ENCODE peak calls at places on chromosome X, in eight cellular contexts. One of them, this sample, is unnamed.

GRCh38 chrX:9851890-9852289 is 65.7 kb downstream of the SHROOM2 start:
- DNase-seq in ascending aorta: no peak
- DNase-seq in tibial artery: no peak
- DNase-seq in IMR-90: no peak
- DNase-seq in testis: no peak
- DNase-seq in CD8-positive, alpha-beta memory T cell: no peak
- DNase-seq in dorsolateral prefrontal cortex: no peak
- DNase-seq in cardiac muscle cell: peak
- DNase-seq in this sample: no peak

GRCh38 chrX:150605603-150606002 is 37.2 kb downstream of the MTM1 start:
- DNase-seq in ascending aorta: no peak
- DNase-seq in CD8-positive, alpha-beta memory T cell: no peak
- DNase-seq in IMR-90: no peak
- DNase-seq in testis: no peak
- DNase-seq in dorsolateral prefrontal cortex: no peak
- DNase-seq in cardiac muscle cell: no peak
- DNase-seq in tibial artery: no peak
- DNase-seq in this sample: peak

GRCh38 chrX:45715787-45716186 is 515.1 kb upstream of the DIPK2B start:
- DNase-seq in dorsolateral prefrontal cortex: no peak
- DNase-seq in testis: no peak
- DNase-seq in tibial artery: no peak
- DNase-seq in CD8-positive, alpha-beta memory T cell: no peak
- DNase-seq in ascending aorta: no peak
- DNase-seq in cardiac muscle cell: no peak
- DNase-seq in IMR-90: peak
- DNase-seq in this sample: no peak

GRCh38 chrX:130125090-130125489 is 14.8 kb upstream of the ELF4 start:
- DNase-seq in cardiac muscle cell: no peak
- DNase-seq in ascending aorta: peak
- DNase-seq in CD8-positive, alpha-beta memory T cell: no peak
- DNase-seq in tibial artery: peak
- DNase-seq in testis: no peak
- DNase-seq in dorsolateral prefrontal cortex: no peak
- DNase-seq in IMR-90: no peak
- DNase-seq in this sample: no peak

GRCh38 chrX:133984857-133985163 is 584 bp downstream of the GPC3 start:
- DNase-seq in ascending aorta: no peak
- DNase-seq in IMR-90: no peak
- DNase-seq in dorsolateral prefrontal cortex: no peak
- DNase-seq in cardiac muscle cell: no peak
- DNase-seq in tibial artery: no peak
- DNase-seq in CD8-positive, alpha-beta memory T cell: no peak
- DNase-seq in testis: no peak
- DNase-seq in this sample: no peak

GRCh38 chrX:1385251-1385794 is 6.6 kb downstream of the SLC25A6 start:
- DNase-seq in tibial artery: no peak
- DNase-seq in CD8-positive, alpha-beta memory T cell: no peak
- DNase-seq in ascending aorta: no peak
- DNase-seq in testis: peak
- DNase-seq in cardiac muscle cell: no peak
- DNase-seq in IMR-90: no peak
- DNase-seq in dorsolateral prefrontal cortex: no peak
- DNase-seq in this sample: peak

GRCh38 chrX:24360272-24360671 is at the start of gene SUPT20HL1:
- DNase-seq in dorsolateral prefrontal cortex: no peak
- DNase-seq in tibial artery: no peak
- DNase-seq in cardiac muscle cell: no peak
- DNase-seq in testis: no peak
- DNase-seq in IMR-90: no peak
- DNase-seq in ascending aorta: no peak
- DNase-seq in CD8-positive, alpha-beta memory T cell: no peak
- DNase-seq in this sample: no peak

GRCh38 chrX:72029473-72030411 is 102.0 kb downstream of the RTL5 start:
- DNase-seq in tibial artery: no peak
- DNase-seq in cardiac muscle cell: peak
- DNase-seq in IMR-90: peak
- DNase-seq in CD8-positive, alpha-beta memory T cell: no peak
- DNase-seq in dorsolateral prefrontal cortex: no peak
- DNase-seq in testis: no peak
- DNase-seq in ascending aorta: no peak
- DNase-seq in this sample: no peak

GRCh38 chrX:1164322-1165288 is 47.8 kb downstream of the CRLF2 start:
- DNase-seq in ascending aorta: no peak
- DNase-seq in IMR-90: no peak
- DNase-seq in CD8-positive, alpha-beta memory T cell: no peak
- DNase-seq in cardiac muscle cell: peak
- DNase-seq in dorsolateral prefrontal cortex: no peak
- DNase-seq in tibial artery: no peak
- DNase-seq in testis: no peak
- DNase-seq in this sample: no peak

GRCh38 chrX:118523920-118524319 is 28.3 kb downstream of the DOCK11 start:
- DNase-seq in ascending aorta: no peak
- DNase-seq in IMR-90: no peak
- DNase-seq in CD8-positive, alpha-beta memory T cell: peak
- DNase-seq in testis: no peak
- DNase-seq in tibial artery: no peak
- DNase-seq in cardiac muscle cell: no peak
- DNase-seq in dorsolateral prefrontal cortex: no peak
- DNase-seq in this sample: no peak

GRCh38 chrX:53883196-53883595 is 161.1 kb downstream of the PHF8 start:
- DNase-seq in dorsolateral prefrontal cortex: no peak
- DNase-seq in tibial artery: no peak
- DNase-seq in ascending aorta: no peak
- DNase-seq in CD8-positive, alpha-beta memory T cell: no peak
- DNase-seq in cardiac muscle cell: no peak
- DNase-seq in IMR-90: no peak
- DNase-seq in testis: no peak
- DNase-seq in this sample: no peak

GRCh38 chrX:132602701-132603100 is 113.9 kb upstream of the MBNL3 start:
- DNase-seq in IMR-90: no peak
- DNase-seq in dorsolateral prefrontal cortex: no peak
- DNase-seq in cardiac muscle cell: no peak
- DNase-seq in ascending aorta: no peak
- DNase-seq in testis: no peak
- DNase-seq in tibial artery: no peak
- DNase-seq in CD8-positive, alpha-beta memory T cell: no peak
- DNase-seq in this sample: no peak

GRCh38 chrX:44735498-44735897 is 108.3 kb upstream of the DUSP21 start:
- DNase-seq in tibial artery: no peak
- DNase-seq in ascending aorta: no peak
- DNase-seq in dorsolateral prefrontal cortex: no peak
- DNase-seq in CD8-positive, alpha-beta memory T cell: no peak
- DNase-seq in IMR-90: no peak
- DNase-seq in cardiac muscle cell: no peak
- DNase-seq in testis: no peak
- DNase-seq in this sample: no peak

GRCh38 chrX:44795945-44796450 is 47.8 kb upstream of the DUSP21 start:
- DNase-seq in cardiac muscle cell: no peak
- DNase-seq in IMR-90: no peak
- DNase-seq in tibial artery: no peak
- DNase-seq in ascending aorta: no peak
- DNase-seq in dorsolateral prefrontal cortex: no peak
- DNase-seq in CD8-positive, alpha-beta memory T cell: no peak
- DNase-seq in testis: no peak
- DNase-seq in this sample: no peak

GRCh38 chrX:9921407-9921806 is 45.8 kb upstream of the CLDN34 start:
- DNase-seq in testis: no peak
- DNase-seq in tibial artery: no peak
- DNase-seq in ascending aorta: no peak
- DNase-seq in dorsolateral prefrontal cortex: no peak
- DNase-seq in CD8-positive, alpha-beta memory T cell: no peak
- DNase-seq in cardiac muscle cell: no peak
- DNase-seq in IMR-90: no peak
- DNase-seq in this sample: no peak

GRCh38 chrX:153836921-153837320 is 6.6 kb upstream of the PDZD4 start:
- DNase-seq in ascending aorta: no peak
- DNase-seq in dorsolateral prefrontal cortex: no peak
- DNase-seq in testis: no peak
- DNase-seq in cardiac muscle cell: no peak
- DNase-seq in tibial artery: no peak
- DNase-seq in CD8-positive, alpha-beta memory T cell: no peak
- DNase-seq in IMR-90: no peak
- DNase-seq in this sample: no peak

GRCh38 chrX:30010471-30010870 is 204.9 kb upstream of the MAGEB2 start:
- DNase-seq in testis: no peak
- DNase-seq in CD8-positive, alpha-beta memory T cell: no peak
- DNase-seq in cardiac muscle cell: no peak
- DNase-seq in ascending aorta: no peak
- DNase-seq in dorsolateral prefrontal cortex: no peak
- DNase-seq in tibial artery: no peak
- DNase-seq in IMR-90: peak
- DNase-seq in this sample: no peak
- H3K27ac ChIP-seq in testis: no peak
- H3K27ac ChIP-seq in CD8-positive, alpha-beta memory T cell: no peak
- H3K27ac ChIP-seq in cardiac muscle cell: no peak
- H3K27ac ChIP-seq in ascending aorta: no peak
- H3K27ac ChIP-seq in dorsolateral prefrontal cortex: no peak
- H3K27ac ChIP-seq in tibial artery: no peak
- H3K27ac ChIP-seq in IMR-90: no peak
- H3K27ac ChIP-seq in this sample: no peak

GRCh38 chrX:14875624-14876023 is 2.4 kb downstream of the MOSPD2 start:
- DNase-seq in ascending aorta: no peak
- DNase-seq in IMR-90: no peak
- DNase-seq in tibial artery: no peak
- DNase-seq in dorsolateral prefrontal cortex: no peak
- DNase-seq in cardiac muscle cell: no peak
- DNase-seq in CD8-positive, alpha-beta memory T cell: no peak
- DNase-seq in testis: no peak
- DNase-seq in this sample: no peak

GRCh38 chrX:14873676-14874049 is 442 bp downstream of the MOSPD2 start:
- DNase-seq in cardiac muscle cell: no peak
- DNase-seq in IMR-90: no peak
- DNase-seq in tibial artery: no peak
- DNase-seq in dorsolateral prefrontal cortex: no peak
- DNase-seq in ascending aorta: no peak
- DNase-seq in CD8-positive, alpha-beta memory T cell: no peak
- DNase-seq in testis: no peak
- DNase-seq in this sample: no peak

GRCh38 chrX:14871767-14872166 is 1.1 kb downstream of the FANCB start:
- DNase-seq in ascending aorta: no peak
- DNase-seq in CD8-positive, alpha-beta memory T cell: no peak
- DNase-seq in testis: no peak
- DNase-seq in cardiac muscle cell: no peak
- DNase-seq in dorsolateral prefrontal cortex: no peak
- DNase-seq in tibial artery: no peak
- DNase-seq in IMR-90: no peak
- DNase-seq in this sample: no peak

GRCh38 chrX:14872851-14873675 is at the start of the genes FANCB and MOSPD2:
- DNase-seq in IMR-90: peak
- DNase-seq in ascending aorta: peak
- DNase-seq in testis: peak
- DNase-seq in dorsolateral prefrontal cortex: peak
- DNase-seq in cardiac muscle cell: peak
- DNase-seq in CD8-positive, alpha-beta memory T cell: peak
- DNase-seq in tibial artery: peak
- DNase-seq in this sample: peak

GRCh38 chrX:14872355-14872754 is 514 bp downstream of the FANCB start:
- DNase-seq in ascending aorta: no peak
- DNase-seq in IMR-90: no peak
- DNase-seq in cardiac muscle cell: no peak
- DNase-seq in tibial artery: no peak
- DNase-seq in testis: no peak
- DNase-seq in CD8-positive, alpha-beta memory T cell: no peak
- DNase-seq in dorsolateral prefrontal cortex: no peak
- DNase-seq in this sample: no peak
- H3K27ac ChIP-seq in ascending aorta: no peak
- H3K27ac ChIP-seq in IMR-90: no peak
- H3K27ac ChIP-seq in cardiac muscle cell: no peak
- H3K27ac ChIP-seq in tibial artery: no peak
- H3K27ac ChIP-seq in testis: peak
- H3K27ac ChIP-seq in CD8-positive, alpha-beta memory T cell: peak
- H3K27ac ChIP-seq in dorsolateral prefrontal cortex: no peak
- H3K27ac ChIP-seq in this sample: peak

GRCh38 chrX:121052122-121052521 is 4.7 kb downstream of the GLUD2 start:
- DNase-seq in CD8-positive, alpha-beta memory T cell: no peak
- DNase-seq in tibial artery: no peak
- DNase-seq in testis: no peak
- DNase-seq in IMR-90: no peak
- DNase-seq in dorsolateral prefrontal cortex: no peak
- DNase-seq in ascending aorta: no peak
- DNase-seq in cardiac muscle cell: no peak
- DNase-seq in this sample: no peak
- H3K27ac ChIP-seq in CD8-positive, alpha-beta memory T cell: no peak
- H3K27ac ChIP-seq in tibial artery: no peak
- H3K27ac ChIP-seq in testis: no peak
- H3K27ac ChIP-seq in IMR-90: no peak
- H3K27ac ChIP-seq in dorsolateral prefrontal cortex: no peak
- H3K27ac ChIP-seq in ascending aorta: no peak
- H3K27ac ChIP-seq in cardiac muscle cell: no peak
- H3K27ac ChIP-seq in this sample: no peak

GRCh38 chrX:42944381-42944998 is 166.5 kb upstream of the PPP1R2C start:
- DNase-seq in dorsolateral prefrontal cortex: no peak
- DNase-seq in tibial artery: no peak
- DNase-seq in ascending aorta: no peak
- DNase-seq in cardiac muscle cell: no peak
- DNase-seq in testis: no peak
- DNase-seq in IMR-90: no peak
- DNase-seq in CD8-positive, alpha-beta memory T cell: no peak
- DNase-seq in this sample: no peak
- H3K27ac ChIP-seq in dorsolateral prefrontal cortex: no peak
- H3K27ac ChIP-seq in tibial artery: no peak
- H3K27ac ChIP-seq in ascending aorta: no peak
- H3K27ac ChIP-seq in cardiac muscle cell: no peak
- H3K27ac ChIP-seq in testis: no peak
- H3K27ac ChIP-seq in IMR-90: no peak
- H3K27ac ChIP-seq in CD8-positive, alpha-beta memory T cell: peak
- H3K27ac ChIP-seq in this sample: peak

DNA sequence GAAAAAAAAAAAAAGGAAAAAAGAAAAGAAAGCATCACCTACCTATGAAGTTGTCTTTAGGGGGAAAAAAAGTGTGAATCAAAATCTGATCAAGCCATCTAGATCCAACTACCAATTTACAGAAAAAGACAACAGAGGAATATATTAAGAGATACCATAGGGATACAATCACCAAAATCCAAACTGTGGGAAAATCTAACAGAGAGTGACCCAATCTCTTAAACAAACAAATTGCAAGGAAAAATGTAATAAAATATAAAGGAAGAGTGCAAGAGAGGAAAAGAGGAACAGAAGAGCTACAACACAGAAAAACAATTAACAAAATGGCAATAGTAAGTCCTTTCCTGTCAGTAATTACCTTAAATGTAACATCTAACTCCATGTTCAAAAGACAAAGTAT is 19.0 kb downstream of the THOC2 start:
- DNase-seq in dorsolateral prefrontal cortex: no peak
- DNase-seq in ascending aorta: no peak
- DNase-seq in testis: no peak
- DNase-seq in cardiac muscle cell: no peak
- DNase-seq in tibial artery: no peak
- DNase-seq in CD8-positive, alpha-beta memory T cell: no peak
- DNase-seq in IMR-90: peak
- DNase-seq in this sample: no peak
- H3K27ac ChIP-seq in dorsolateral prefrontal cortex: no peak
- H3K27ac ChIP-seq in ascending aorta: no peak
- H3K27ac ChIP-seq in testis: no peak
- H3K27ac ChIP-seq in cardiac muscle cell: no peak
- H3K27ac ChIP-seq in tibial artery: no peak
- H3K27ac ChIP-seq in CD8-positive, alpha-beta memory T cell: no peak
- H3K27ac ChIP-seq in IMR-90: peak
- H3K27ac ChIP-seq in this sample: no peak

This sample was measured in upper lobe of left lung.